ENCODE peak calls at places on chromosomes 6 and 20, in four cellular contexts. L, Q, T and C are unnamed samples.

GRCh38 chr6:36169023-36170007 is 27.2 kb upstream of the BRPF3 start:
- DNase-seq in L (no peak), Q (no peak), T (no peak), C (no peak)

GRCh38 chr20:15576401-15576800 is 996.8 kb downstream of the KIF16B start:
- DNase-seq in L (no peak), Q (no peak), T (no peak), C (no peak)

GRCh38 chr6:31116661-31117385 is 2.2 kb downstream of the PSORS1C1 start:
- DNase-seq in L (no peak), Q (no peak), T (no peak), C (no peak)

GRCh38 chr20:52015155-52015554 is 176.4 kb downstream of the ZFP64 start:
- DNase-seq in L (no peak), Q (no peak), T (no peak), C (no peak)

GRCh38 chr6:149834513-149835481 is 29.4 kb downstream of the LRP11 start:
- DNase-seq in L (peak), Q (peak), T (no peak), C (peak)

GRCh38 chr6:74567891-74568290 is 638.0 kb downstream of the COL12A1 start:
- DNase-seq in L (no peak), Q (no peak), T (no peak), C (no peak)

GRCh38 chr6:146592451-146592850 is 6.3 kb upstream of the ADGB start:
- DNase-seq in L (no peak), Q (no peak), T (no peak), C (no peak)

GRCh38 chr6:25016311-25016710 is 80.6 kb upstream of the RIPOR2 start:
- DNase-seq in L (no peak), Q (no peak), T (no peak), C (no peak)

GRCh38 chr6:14797875-14798593 is 447.8 kb upstream of the JARID2 start:
- DNase-seq in L (no peak), Q (no peak), T (no peak), C (no peak)

GRCh38 chr6:81309841-81310240 is 442.6 kb downstream of the TENT5A start:
- DNase-seq in L (no peak), Q (no peak), T (no peak), C (no peak)
- H3K4me2 ChIP-seq in L (no peak), Q (no peak), T (no peak), C (no peak)

DNA sequence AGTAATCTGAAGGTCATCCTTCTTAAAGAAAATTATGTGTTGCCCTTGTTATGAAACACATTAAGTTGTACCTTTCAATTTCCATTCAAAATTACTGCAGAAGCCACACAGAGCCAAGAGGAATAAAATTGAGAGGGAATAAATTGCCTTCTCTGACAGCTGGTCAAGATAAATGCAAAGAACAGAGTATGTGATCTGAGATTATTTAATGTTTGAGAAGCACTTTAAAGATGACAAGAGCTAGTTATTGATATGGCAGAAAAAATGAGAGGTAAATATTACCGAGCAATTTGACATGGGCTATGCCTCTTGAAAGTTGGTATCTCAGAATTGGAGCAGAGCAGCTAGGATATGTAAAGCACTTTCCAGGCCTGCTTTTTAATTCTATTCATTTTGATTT is 61.5 kb downstream of the TRDN start:
- DNase-seq in L (no peak), Q (no peak), T (no peak), C (no peak)
- TF ChIP-seq RNF2 in L (no peak), Q (no peak), T (no peak), C (no peak)

DNA sequence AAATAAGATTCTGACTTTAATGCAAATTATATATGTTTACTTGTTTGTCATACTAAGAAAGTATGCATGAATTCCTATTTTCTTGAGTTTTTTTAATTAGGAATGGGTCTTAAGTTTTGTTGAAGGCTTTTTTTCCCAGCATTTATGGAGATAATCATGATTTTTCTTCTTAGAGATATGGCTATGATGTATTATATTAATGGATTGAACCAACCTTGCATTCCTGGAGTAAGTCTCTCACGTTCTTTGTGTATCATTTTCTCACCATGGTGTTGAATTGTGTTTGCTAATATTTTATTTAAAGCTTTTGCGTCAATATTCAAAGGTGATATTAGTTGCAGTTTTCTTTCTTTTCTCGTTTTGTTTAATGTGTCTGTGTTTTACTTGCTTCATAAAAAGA is 48.4 kb upstream of the SLC35D3 start:
- DNase-seq in L (peak), Q (no peak), T (no peak), C (peak)
- TF ChIP-seq KDM1A in L (no peak), Q (no peak), T (no peak), C (no peak)

DNA sequence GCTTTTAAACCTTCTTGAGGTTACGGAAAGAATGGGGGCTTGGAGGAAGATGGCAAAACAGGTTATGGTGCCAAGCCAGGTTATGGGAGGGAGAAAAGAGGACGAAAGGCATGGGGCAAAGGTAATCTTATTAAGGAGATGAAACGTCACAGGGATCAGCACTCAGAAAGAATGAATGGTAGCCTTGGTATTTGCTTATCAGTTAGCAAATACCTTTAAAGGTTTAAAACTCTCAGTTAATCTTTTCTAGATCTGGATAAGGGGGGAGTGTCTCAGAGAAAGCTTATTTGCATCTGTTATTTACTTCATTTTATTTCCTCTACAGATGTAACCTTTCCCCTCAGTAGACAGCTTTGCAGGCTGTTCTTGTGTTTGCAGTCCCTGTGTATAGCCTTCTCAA is 55.5 kb upstream of the EEF1E1 start:
- DNase-seq in L (no peak), Q (peak), T (no peak), C (no peak)
- H3K4me2 ChIP-seq in L (no peak), Q (peak), T (no peak), C (peak)

GRCh38 chr20:53692465-53693067 is 98.9 kb upstream of the ZNF217 start:
- DNase-seq in L (no peak), Q (no peak), T (no peak), C (no peak)
- TF ChIP-seq RNF2 in L (no peak), Q (no peak), T (no peak), C (no peak)

DNA sequence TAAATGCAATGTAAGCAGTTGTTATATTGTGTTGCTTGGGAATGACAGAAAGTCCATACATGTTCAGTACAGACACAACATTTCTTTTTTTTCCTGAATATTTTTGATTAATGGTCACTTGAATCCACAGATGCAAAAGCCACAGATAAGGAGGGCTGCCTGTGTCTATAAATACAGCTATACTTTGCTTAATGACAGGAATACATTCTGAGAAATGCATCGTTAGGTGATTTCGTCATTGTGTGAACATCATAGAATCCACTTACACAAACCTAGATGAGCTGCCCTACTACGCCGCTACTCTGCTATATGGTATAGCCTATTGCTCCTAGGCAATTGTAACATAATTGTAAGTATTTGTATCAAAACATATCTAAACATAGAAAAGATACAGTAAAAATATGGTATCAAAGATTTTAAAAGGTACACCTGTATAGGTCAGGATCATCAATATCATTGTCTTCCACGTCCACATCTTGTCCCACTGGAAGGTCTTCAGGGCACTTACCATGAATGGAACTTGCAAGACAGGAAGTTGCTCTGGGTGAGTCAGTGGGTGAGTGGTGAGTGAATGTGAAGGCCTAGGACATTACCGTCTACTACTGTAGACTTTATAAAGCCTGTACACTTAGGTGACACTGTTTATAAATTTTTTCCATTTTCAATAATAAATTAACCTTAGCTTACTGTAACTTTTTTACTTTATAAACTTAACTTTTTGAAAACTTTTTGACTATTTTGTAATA is 27.9 kb upstream of the POPDC3 start:
- DNase-seq in L (no peak), Q (no peak), T (no peak), C (peak)
- TF ChIP-seq KDM1A in L (no peak), Q (no peak), T (no peak), C (no peak)

DNA sequence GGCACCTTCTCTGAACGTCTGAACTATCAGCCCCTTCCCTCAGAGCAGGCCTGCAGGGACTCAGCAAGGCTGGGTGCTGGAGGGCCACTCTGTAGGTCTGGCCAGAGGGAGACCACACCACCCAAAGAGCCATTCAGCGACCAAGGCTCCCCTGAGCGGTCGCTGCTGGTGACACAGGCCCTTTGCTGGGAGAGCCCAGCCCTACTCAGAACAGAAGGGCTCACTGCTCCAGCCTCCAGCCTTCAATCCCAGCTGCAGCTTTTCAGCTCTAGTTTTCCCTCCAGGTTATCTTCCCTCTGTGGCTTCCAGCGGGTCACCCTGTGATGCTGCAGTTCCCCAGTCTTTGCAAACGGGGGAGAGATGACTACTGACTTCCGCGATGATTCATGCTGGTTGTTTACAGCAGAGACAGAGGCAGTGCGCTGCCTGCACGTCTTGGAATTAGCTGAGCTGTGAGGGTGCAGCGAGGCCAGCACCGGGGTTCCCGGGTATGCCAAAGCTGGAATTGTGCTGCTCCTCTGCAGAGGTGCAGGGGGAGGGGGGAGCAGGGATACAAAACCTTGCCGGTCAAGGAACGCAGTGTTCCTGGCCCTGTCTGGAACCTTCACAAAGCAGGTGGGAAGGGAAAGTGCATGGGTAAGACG is 161.4 kb downstream of the LY86 start:
- DNase-seq in L (peak), Q (peak), T (no peak), C (peak)
- H3K4me2 ChIP-seq in L (peak), Q (peak), T (peak), C (peak)